ENCODE peak calls at places on chromosomes 4 and X, in five cellular contexts. Q is tibial nerve; B is effector memory CD4-positive, alpha-beta T cell; M is small intestine; A is lower leg skin. X is an unnamed sample.
A peak's percentile ranks its signal among the peaks of the same experiment; 100 is the strongest.

GRCh38 chr4:21888195-21888976 is 60.2 kb downstream of the KCNIP4 start:
- DNase-seq in Q (no peak), B (no peak), M (no peak), A (no peak), X (no peak)

GRCh38 chr4:128553665-128554515 is 255.6 kb upstream of the JADE1 start:
- DNase-seq in Q (no peak), B (no peak), M (peak; percentile 64), A (no peak), X (no peak)

GRCh38 chrX:20857746-20858145 is 516.5 kb upstream of the CNKSR2 start:
- DNase-seq in Q (no peak), B (no peak), M (no peak), A (peak; percentile 21), X (no peak)

GRCh38 chr4:142874684-142875083 is 28.6 kb upstream of the INPP4B start:
- DNase-seq in Q (no peak), B (no peak), M (no peak), A (no peak), X (no peak)

GRCh38 chr4:80335554-80336358 is at the start of gene CFAP299:
- DNase-seq in Q (peak; percentile 49), B (no peak), M (peak; percentile 90), A (peak; percentile 46), X (peak; percentile 56)

GRCh38 chr4:85823295-85823694 is 348.3 kb downstream of the ARHGAP24 start:
- DNase-seq in Q (no peak), B (no peak), M (no peak), A (no peak), X (no peak)

GRCh38 chrX:135520022-135520552 is 373 bp upstream of the INTS6L start:
- DNase-seq in Q (no peak), B (no peak), M (no peak), A (no peak), X (no peak)

GRCh38 chr4:24729041-24729730 is 66.2 kb upstream of the SOD3 start:
- DNase-seq in Q (no peak), B (no peak), M (no peak), A (no peak), X (no peak)

GRCh38 chr4:1767058-1767769 is 25.9 kb upstream of the FGFR3 start:
- DNase-seq in Q (no peak), B (no peak), M (no peak), A (no peak), X (no peak)

GRCh38 chr4:76434901-76435688 is at the start of gene SHROOM3:
- DNase-seq in Q (no peak), B (no peak), M (no peak), A (no peak), X (no peak)

GRCh38 chrX:85503258-85504158 is 124.0 kb upstream of the POF1B start:
- DNase-seq in Q (no peak), B (no peak), M (peak; percentile 9), A (peak; percentile 16), X (no peak)

GRCh38 chr4:86223472-86223871 is 136.4 kb downstream of the MAPK10 start:
- DNase-seq in Q (no peak), B (no peak), M (no peak), A (no peak), X (no peak)

GRCh38 chr4:55757356-55758024 is 62.1 kb upstream of the EXOC1L start:
- DNase-seq in Q (no peak), B (no peak), M (peak; percentile 13), A (no peak), X (no peak)

GRCh38 chr4:161555689-161556660 is 607.8 kb downstream of the FSTL5 start:
- DNase-seq in Q (no peak), B (no peak), M (no peak), A (no peak), X (peak; percentile 30)

GRCh38 chrX:153412746-153413720 is 1.8 kb downstream of the ZFP92 start:
- DNase-seq in Q (no peak), B (no peak), M (no peak), A (no peak), X (no peak)

GRCh38 chr4:76570141-76570989 is 135.3 kb downstream of the SHROOM3 start:
- DNase-seq in Q (no peak), B (no peak), M (peak; percentile 79), A (no peak), X (no peak)

GRCh38 chr4:86358176-86358701 is 1.6 kb downstream of the MAPK10 start:
- DNase-seq in Q (no peak), B (no peak), M (no peak), A (no peak), X (no peak)

GRCh38 chr4:121773873-121774272 is 8.9 kb upstream of the SMIM43 start:
- DNase-seq in Q (no peak), B (no peak), M (no peak), A (no peak), X (no peak)

GRCh38 chr4:112099701-112100289 is 45.5 kb upstream of the FAM241A start:
- DNase-seq in Q (no peak), B (no peak), M (peak; percentile 57), A (no peak), X (no peak)

GRCh38 chr4:93764647-93765246 is 63.8 kb upstream of the ATOH1 start:
- DNase-seq in Q (no peak), B (no peak), M (peak; percentile 68), A (peak; percentile 17), X (no peak)

GRCh38 chr4:87631668-87632067 is 18.4 kb upstream of the DMP1 start:
- DNase-seq in Q (no peak), B (no peak), M (no peak), A (no peak), X (no peak)

GRCh38 chr4:37928421-37928820 is 31.8 kb upstream of the PTTG2 start:
- DNase-seq in Q (no peak), B (no peak), M (no peak), A (no peak), X (no peak)

GRCh38 chr4:123545569-123546122 is 149.1 kb downstream of the SPRY1 start:
- DNase-seq in Q (no peak), B (no peak), M (peak; percentile 56), A (no peak), X (no peak)

GRCh38 chr4:152501846-152502536 is 33.9 kb downstream of the FBXW7 start:
- DNase-seq in Q (no peak), B (no peak), M (no peak), A (no peak), X (no peak)

GRCh38 chr4:76943129-76943620 is 6.4 kb upstream of the SEPTIN11 start:
- DNase-seq in Q (no peak), B (no peak), M (no peak), A (no peak), X (no peak)

GRCh38 chr4:172515266-172515879 is 653.2 kb upstream of the GALNT7 start:
- DNase-seq in Q (no peak), B (no peak), M (no peak), A (no peak), X (no peak)

GRCh38 chrX:130213376-130213775 is 41.6 kb downstream of the RAB33A start:
- DNase-seq in Q (no peak), B (no peak), M (no peak), A (no peak), X (no peak)

GRCh38 chr4:76729991-76730390 is 168.0 kb downstream of the SOWAHB start:
- DNase-seq in Q (no peak), B (no peak), M (no peak), A (no peak), X (no peak)

GRCh38 chr4:791866-792630 is 33.9 kb downstream of the CPLX1 start:
- DNase-seq in Q (peak; percentile 14), B (peak; percentile 32), M (peak; percentile 47), A (no peak), X (no peak)

GRCh38 chrX:150762258-150762867 is 69.2 kb downstream of the MTMR1 start:
- DNase-seq in Q (no peak), B (no peak), M (no peak), A (no peak), X (no peak)

GRCh38 chr4:10055871-10056270 is 34.6 kb upstream of the SLC2A9 start:
- DNase-seq in Q (no peak), B (no peak), M (no peak), A (no peak), X (no peak)

GRCh38 chrX:47530054-47530453 is 31.0 kb upstream of the ARAF start:
- DNase-seq in Q (no peak), B (no peak), M (no peak), A (no peak), X (no peak)

GRCh38 chr4:183688216-183688615 is 29.1 kb downstream of the TRAPPC11 start:
- DNase-seq in Q (no peak), B (no peak), M (no peak), A (no peak), X (no peak)

GRCh38 chrX:36963852-36964251 is 44.3 kb upstream of the FAM47C start:
- DNase-seq in Q (no peak), B (no peak), M (no peak), A (no peak), X (no peak)
- H3K4me3 ChIP-seq in Q (no peak overlapping the region), B (no peak overlapping the region), M (no peak overlapping the region), A (no peak overlapping the region), X (no peak overlapping the region)

DNA sequence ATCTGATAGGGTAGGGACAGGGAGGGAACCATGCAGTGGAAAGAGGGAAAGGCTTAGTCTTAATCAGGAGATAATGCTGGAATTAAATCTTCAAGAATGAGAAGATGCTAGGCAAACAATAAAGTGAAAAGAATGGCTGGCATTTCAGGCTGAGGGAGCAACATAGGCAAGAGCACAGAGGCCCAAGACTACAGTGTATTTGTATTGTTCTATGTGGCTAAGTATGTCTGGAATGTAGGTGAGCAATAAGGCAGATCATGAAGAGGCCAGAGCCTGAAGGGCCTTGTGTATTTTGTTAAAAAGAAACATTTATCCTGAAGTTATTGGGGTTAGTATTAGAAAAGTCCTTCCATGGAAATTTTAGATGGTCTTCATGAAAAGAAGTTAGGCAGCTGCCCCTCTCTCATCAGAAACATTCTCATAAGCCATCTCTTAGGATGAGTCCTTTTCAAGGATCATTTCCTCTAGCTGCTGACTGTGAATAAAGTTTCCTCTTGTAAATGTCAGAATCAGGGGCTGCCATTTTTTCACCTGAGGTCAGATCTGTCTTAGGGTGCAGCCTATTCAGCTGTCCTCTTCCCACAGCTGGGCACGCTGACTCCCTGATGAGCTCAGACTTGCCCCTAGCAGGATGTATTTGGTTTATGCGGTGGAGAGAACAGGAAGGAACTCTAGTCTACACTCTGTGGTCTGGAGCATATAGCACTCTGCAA is 46.3 kb downstream of the ATP10D start:
- DNase-seq in Q (no peak), B (peak; percentile 29), M (peak; percentile 73), A (peak; percentile 18), X (peak; percentile 63)
- H3K4me3 ChIP-seq in Q (no peak overlapping the region), B (no peak overlapping the region), M (no peak overlapping the region), A (no peak overlapping the region), X (no peak overlapping the region)

GRCh38 chrX:34900691-34901090 is 41.9 kb upstream of the FAM47B start:
- DNase-seq in Q (no peak), B (no peak), M (no peak), A (no peak), X (no peak)

GRCh38 chrX:34903316-34903715 is 39.3 kb upstream of the FAM47B start:
- DNase-seq in Q (no peak), B (no peak), M (no peak), A (no peak), X (no peak)

GRCh38 chrX:34901761-34902160 is 40.8 kb upstream of the FAM47B start:
- DNase-seq in Q (no peak), B (no peak), M (no peak), A (no peak), X (no peak)
- H3K4me3 ChIP-seq in Q (no peak overlapping the region), B (no peak overlapping the region), M (no peak overlapping the region), A (no peak overlapping the region), X (no peak overlapping the region)

DNA sequence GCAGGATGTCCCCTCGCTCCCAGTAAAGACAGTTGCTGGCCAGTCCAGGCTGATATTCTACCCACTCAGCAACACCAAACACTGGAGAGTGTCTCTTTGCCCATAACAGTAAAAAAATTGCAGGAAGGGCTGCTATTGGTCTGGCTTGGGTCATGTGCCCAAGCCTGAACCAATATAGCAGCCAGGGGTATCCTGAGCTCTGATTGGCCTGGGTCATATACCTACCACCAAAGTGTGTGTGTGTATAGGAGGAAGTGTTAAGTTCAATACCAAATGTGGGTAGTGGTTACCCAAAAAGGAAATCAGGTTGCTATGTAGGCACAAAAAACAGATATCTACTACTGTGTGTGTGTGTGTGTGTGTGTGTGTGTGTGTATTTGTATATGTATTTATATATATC is 373.2 kb downstream of the BCOR start:
- DNase-seq in Q (no peak), B (no peak), M (no peak), A (no peak), X (no peak)
- H3K4me3 ChIP-seq in Q (no peak overlapping the region), B (no peak overlapping the region), M (no peak overlapping the region), A (no peak overlapping the region), X (no peak overlapping the region)

X was measured in GM12864.